ENCODE peak calls at places on chromosomes 4 and X, in eight cellular contexts. One of them, this sample, is unnamed.

GRCh38 chr4:58456727-58457384 is 1346.7 kb upstream of the IGFBP7 start:
- DNase-seq in gastrocnemius medialis: no peak
- DNase-seq in OCI-LY7: no peak
- DNase-seq in uterus: no peak
- DNase-seq in stimulated activated CD4-positive, alpha-beta T cell treated with anti-CD3 and anti-CD28 coated beads, Interleukin-4, amount 100 ng/mL, for 24 hours: no peak
- DNase-seq in HuH-7.5: no peak
- DNase-seq in ACHN: no peak
- DNase-seq in HS-27A: no peak
- DNase-seq in this sample: no peak

GRCh38 chr4:56655209-56655626 is 25.9 kb downstream of the HOPX start:
- DNase-seq in stimulated activated CD4-positive, alpha-beta T cell treated with anti-CD3 and anti-CD28 coated beads, Interleukin-4, amount 100 ng/mL, for 24 hours: no peak
- DNase-seq in gastrocnemius medialis: peak
- DNase-seq in HS-27A: no peak
- DNase-seq in OCI-LY7: no peak
- DNase-seq in uterus: peak
- DNase-seq in HuH-7.5: no peak
- DNase-seq in ACHN: no peak
- DNase-seq in this sample: peak

GRCh38 chr4:103018391-103019318 is 850 bp downstream of the SLC9B1 start:
- DNase-seq in gastrocnemius medialis: peak
- DNase-seq in OCI-LY7: peak
- DNase-seq in uterus: peak
- DNase-seq in HuH-7.5: peak
- DNase-seq in ACHN: peak
- DNase-seq in HS-27A: no peak
- DNase-seq in stimulated activated CD4-positive, alpha-beta T cell treated with anti-CD3 and anti-CD28 coated beads, Interleukin-4, amount 100 ng/mL, for 24 hours: no peak
- DNase-seq in this sample: no peak

GRCh38 chr4:129804458-129804981 is 708.6 kb downstream of the C4orf33 start:
- DNase-seq in uterus: no peak
- DNase-seq in ACHN: no peak
- DNase-seq in HuH-7.5: no peak
- DNase-seq in stimulated activated CD4-positive, alpha-beta T cell treated with anti-CD3 and anti-CD28 coated beads, Interleukin-4, amount 100 ng/mL, for 24 hours: no peak
- DNase-seq in gastrocnemius medialis: no peak
- DNase-seq in HS-27A: no peak
- DNase-seq in OCI-LY7: no peak
- DNase-seq in this sample: no peak

GRCh38 chr4:134470544-134470943 is 269.0 kb upstream of the PABPC4L start:
- DNase-seq in ACHN: peak
- DNase-seq in gastrocnemius medialis: no peak
- DNase-seq in stimulated activated CD4-positive, alpha-beta T cell treated with anti-CD3 and anti-CD28 coated beads, Interleukin-4, amount 100 ng/mL, for 24 hours: no peak
- DNase-seq in uterus: no peak
- DNase-seq in HS-27A: no peak
- DNase-seq in OCI-LY7: no peak
- DNase-seq in HuH-7.5: peak
- DNase-seq in this sample: peak

GRCh38 chr4:184649971-184650855 is 675 bp downstream of the PRIMPOL start:
- DNase-seq in stimulated activated CD4-positive, alpha-beta T cell treated with anti-CD3 and anti-CD28 coated beads, Interleukin-4, amount 100 ng/mL, for 24 hours: peak
- DNase-seq in ACHN: peak
- DNase-seq in OCI-LY7: peak
- DNase-seq in HuH-7.5: no peak
- DNase-seq in HS-27A: peak
- DNase-seq in gastrocnemius medialis: peak
- DNase-seq in uterus: no peak
- DNase-seq in this sample: no peak

GRCh38 chr4:146791439-146791838 is 152.7 kb downstream of the POU4F2 start:
- DNase-seq in HuH-7.5: no peak
- DNase-seq in HS-27A: no peak
- DNase-seq in uterus: no peak
- DNase-seq in stimulated activated CD4-positive, alpha-beta T cell treated with anti-CD3 and anti-CD28 coated beads, Interleukin-4, amount 100 ng/mL, for 24 hours: no peak
- DNase-seq in OCI-LY7: no peak
- DNase-seq in ACHN: no peak
- DNase-seq in gastrocnemius medialis: no peak
- DNase-seq in this sample: no peak

GRCh38 chrX:112081781-112082482 is 644 bp downstream of the TRPC5 start:
- DNase-seq in stimulated activated CD4-positive, alpha-beta T cell treated with anti-CD3 and anti-CD28 coated beads, Interleukin-4, amount 100 ng/mL, for 24 hours: no peak
- DNase-seq in OCI-LY7: no peak
- DNase-seq in gastrocnemius medialis: no peak
- DNase-seq in HuH-7.5: no peak
- DNase-seq in uterus: no peak
- DNase-seq in HS-27A: no peak
- DNase-seq in ACHN: no peak
- DNase-seq in this sample: no peak

GRCh38 chrX:65643786-65644111 is 23.7 kb upstream of the MSN start:
- DNase-seq in HuH-7.5: no peak
- DNase-seq in stimulated activated CD4-positive, alpha-beta T cell treated with anti-CD3 and anti-CD28 coated beads, Interleukin-4, amount 100 ng/mL, for 24 hours: no peak
- DNase-seq in HS-27A: no peak
- DNase-seq in gastrocnemius medialis: no peak
- DNase-seq in ACHN: no peak
- DNase-seq in OCI-LY7: no peak
- DNase-seq in uterus: no peak
- DNase-seq in this sample: no peak

GRCh38 chr4:1487106-1487505 is 80.9 kb upstream of the NKX1-1 start:
- DNase-seq in gastrocnemius medialis: no peak
- DNase-seq in HS-27A: no peak
- DNase-seq in HuH-7.5: no peak
- DNase-seq in stimulated activated CD4-positive, alpha-beta T cell treated with anti-CD3 and anti-CD28 coated beads, Interleukin-4, amount 100 ng/mL, for 24 hours: no peak
- DNase-seq in ACHN: no peak
- DNase-seq in OCI-LY7: no peak
- DNase-seq in uterus: no peak
- DNase-seq in this sample: no peak

GRCh38 chr4:138405934-138406567 is 163.9 kb upstream of the SLC7A11 start:
- DNase-seq in gastrocnemius medialis: no peak
- DNase-seq in stimulated activated CD4-positive, alpha-beta T cell treated with anti-CD3 and anti-CD28 coated beads, Interleukin-4, amount 100 ng/mL, for 24 hours: no peak
- DNase-seq in ACHN: no peak
- DNase-seq in uterus: no peak
- DNase-seq in HS-27A: no peak
- DNase-seq in HuH-7.5: no peak
- DNase-seq in OCI-LY7: no peak
- DNase-seq in this sample: no peak

GRCh38 chr4:76607266-76607799 is 172.3 kb downstream of the SHROOM3 start:
- DNase-seq in HuH-7.5: no peak
- DNase-seq in stimulated activated CD4-positive, alpha-beta T cell treated with anti-CD3 and anti-CD28 coated beads, Interleukin-4, amount 100 ng/mL, for 24 hours: no peak
- DNase-seq in ACHN: no peak
- DNase-seq in HS-27A: no peak
- DNase-seq in OCI-LY7: no peak
- DNase-seq in gastrocnemius medialis: no peak
- DNase-seq in uterus: no peak
- DNase-seq in this sample: peak

GRCh38 chrX:129013574-129013973 is 509.7 kb downstream of the SMARCA1 start:
- DNase-seq in HS-27A: no peak
- DNase-seq in HuH-7.5: no peak
- DNase-seq in uterus: no peak
- DNase-seq in ACHN: no peak
- DNase-seq in OCI-LY7: peak
- DNase-seq in gastrocnemius medialis: no peak
- DNase-seq in stimulated activated CD4-positive, alpha-beta T cell treated with anti-CD3 and anti-CD28 coated beads, Interleukin-4, amount 100 ng/mL, for 24 hours: no peak
- DNase-seq in this sample: no peak

GRCh38 chr4:10186228-10187214 is 69.9 kb upstream of the WDR1 start:
- DNase-seq in uterus: no peak
- DNase-seq in HS-27A: no peak
- DNase-seq in stimulated activated CD4-positive, alpha-beta T cell treated with anti-CD3 and anti-CD28 coated beads, Interleukin-4, amount 100 ng/mL, for 24 hours: no peak
- DNase-seq in OCI-LY7: no peak
- DNase-seq in gastrocnemius medialis: no peak
- DNase-seq in ACHN: no peak
- DNase-seq in HuH-7.5: no peak
- DNase-seq in this sample: no peak

GRCh38 chr4:157315968-157316367 is 95.4 kb downstream of the GRIA2 start:
- DNase-seq in uterus: no peak
- DNase-seq in ACHN: no peak
- DNase-seq in stimulated activated CD4-positive, alpha-beta T cell treated with anti-CD3 and anti-CD28 coated beads, Interleukin-4, amount 100 ng/mL, for 24 hours: no peak
- DNase-seq in gastrocnemius medialis: no peak
- DNase-seq in HuH-7.5: no peak
- DNase-seq in HS-27A: no peak
- DNase-seq in OCI-LY7: no peak
- DNase-seq in this sample: no peak

GRCh38 chr4:87425711-87426110 is 3.3 kb downstream of the NUDT9 start:
- DNase-seq in stimulated activated CD4-positive, alpha-beta T cell treated with anti-CD3 and anti-CD28 coated beads, Interleukin-4, amount 100 ng/mL, for 24 hours: no peak
- DNase-seq in OCI-LY7: no peak
- DNase-seq in ACHN: no peak
- DNase-seq in uterus: no peak
- DNase-seq in HS-27A: no peak
- DNase-seq in HuH-7.5: no peak
- DNase-seq in gastrocnemius medialis: no peak
- DNase-seq in this sample: no peak

This sample was measured in GM20000.